ENCODE peak calls at places on chromosomes 12 and 14, in nine cellular contexts. One of them, this sample, is unnamed.

GRCh38 chr14:102046337-102047278 is 40.2 kb downstream of the HSP90AA1 start:
- DNase-seq in colonic mucosa: peak; percentile 88
- DNase-seq in kidney epithelial cell: no peak
- DNase-seq in foreskin fibroblast: peak; percentile 85
- DNase-seq in tibial artery: peak; percentile 87
- DNase-seq in upper lobe of right lung: peak; percentile 88
- DNase-seq in lung: peak; percentile 79
- DNase-seq in cardiac muscle cell: peak; percentile 66
- DNase-seq in CD8-positive, alpha-beta T cell: peak; percentile 16
- DNase-seq in this sample: peak; percentile 6

GRCh38 chr12:96399919-96400630 is at the start of gene CDK17:
- DNase-seq in upper lobe of right lung: peak; percentile 92
- DNase-seq in CD8-positive, alpha-beta T cell: peak; percentile 90
- DNase-seq in cardiac muscle cell: peak; percentile 93
- DNase-seq in kidney epithelial cell: no peak
- DNase-seq in colonic mucosa: peak; percentile 84
- DNase-seq in foreskin fibroblast: peak; percentile 92
- DNase-seq in lung: peak; percentile 85
- DNase-seq in tibial artery: peak; percentile 77
- DNase-seq in this sample: peak; percentile 69

GRCh38 chr14:56490379-56490778 is 89.2 kb upstream of the TMEM260 start:
- DNase-seq in colonic mucosa: no peak
- DNase-seq in upper lobe of right lung: no peak
- DNase-seq in foreskin fibroblast: peak; percentile 58
- DNase-seq in lung: no peak
- DNase-seq in cardiac muscle cell: peak; percentile 57
- DNase-seq in kidney epithelial cell: no peak
- DNase-seq in CD8-positive, alpha-beta T cell: no peak
- DNase-seq in tibial artery: no peak
- DNase-seq in this sample: peak; percentile 24

GRCh38 chr12:3520168-3520567 is 29.2 kb downstream of the PRMT8 start:
- DNase-seq in kidney epithelial cell: no peak
- DNase-seq in cardiac muscle cell: peak; percentile 4
- DNase-seq in CD8-positive, alpha-beta T cell: no peak
- DNase-seq in upper lobe of right lung: no peak
- DNase-seq in lung: no peak
- DNase-seq in foreskin fibroblast: no peak
- DNase-seq in tibial artery: no peak
- DNase-seq in colonic mucosa: peak; percentile 57
- DNase-seq in this sample: no peak

GRCh38 chr14:73786632-73786941 is 65.0 kb upstream of the PTGR2 start:
- DNase-seq in upper lobe of right lung: peak; percentile 81
- DNase-seq in kidney epithelial cell: no peak
- DNase-seq in colonic mucosa: no peak
- DNase-seq in CD8-positive, alpha-beta T cell: no peak
- DNase-seq in tibial artery: no peak
- DNase-seq in foreskin fibroblast: peak; percentile 61
- DNase-seq in lung: no peak
- DNase-seq in cardiac muscle cell: peak; percentile 61
- DNase-seq in this sample: no peak

GRCh38 chr14:104989236-104989950 is 3.8 kb downstream of the CLBA1 start:
- DNase-seq in CD8-positive, alpha-beta T cell: no peak
- DNase-seq in lung: no peak
- DNase-seq in cardiac muscle cell: no peak
- DNase-seq in upper lobe of right lung: no peak
- DNase-seq in colonic mucosa: no peak
- DNase-seq in kidney epithelial cell: no peak
- DNase-seq in foreskin fibroblast: no peak
- DNase-seq in tibial artery: no peak
- DNase-seq in this sample: no peak

GRCh38 chr14:35240233-35240632 is 51.9 kb upstream of the PSMA6 start:
- DNase-seq in tibial artery: no peak
- DNase-seq in CD8-positive, alpha-beta T cell: no peak
- DNase-seq in upper lobe of right lung: no peak
- DNase-seq in lung: no peak
- DNase-seq in kidney epithelial cell: no peak
- DNase-seq in foreskin fibroblast: no peak
- DNase-seq in cardiac muscle cell: no peak
- DNase-seq in colonic mucosa: no peak
- DNase-seq in this sample: no peak

GRCh38 chr12:95972832-95973465 is 23.2 kb downstream of the HAL start:
- DNase-seq in colonic mucosa: no peak
- DNase-seq in CD8-positive, alpha-beta T cell: no peak
- DNase-seq in cardiac muscle cell: no peak
- DNase-seq in upper lobe of right lung: no peak
- DNase-seq in foreskin fibroblast: no peak
- DNase-seq in tibial artery: no peak
- DNase-seq in lung: no peak
- DNase-seq in kidney epithelial cell: no peak
- DNase-seq in this sample: no peak

GRCh38 chr12:57619434-57620244 is 8.4 kb downstream of the ARHGEF25 start:
- DNase-seq in CD8-positive, alpha-beta T cell: peak; percentile 34
- DNase-seq in upper lobe of right lung: peak; percentile 77
- DNase-seq in colonic mucosa: no peak
- DNase-seq in foreskin fibroblast: no peak
- DNase-seq in kidney epithelial cell: no peak
- DNase-seq in tibial artery: no peak
- DNase-seq in lung: no peak
- DNase-seq in cardiac muscle cell: no peak
- DNase-seq in this sample: no peak

GRCh38 chr12:77001181-77001758 is 64.1 kb downstream of the E2F7 start:
- DNase-seq in cardiac muscle cell: no peak
- DNase-seq in colonic mucosa: no peak
- DNase-seq in foreskin fibroblast: no peak
- DNase-seq in CD8-positive, alpha-beta T cell: no peak
- DNase-seq in kidney epithelial cell: no peak
- DNase-seq in lung: no peak
- DNase-seq in tibial artery: no peak
- DNase-seq in upper lobe of right lung: no peak
- DNase-seq in this sample: no peak

GRCh38 chr14:100085451-100085850 is 20.2 kb downstream of the EVL start:
- DNase-seq in lung: no peak
- DNase-seq in colonic mucosa: no peak
- DNase-seq in cardiac muscle cell: no peak
- DNase-seq in kidney epithelial cell: no peak
- DNase-seq in CD8-positive, alpha-beta T cell: no peak
- DNase-seq in upper lobe of right lung: no peak
- DNase-seq in foreskin fibroblast: no peak
- DNase-seq in tibial artery: no peak
- DNase-seq in this sample: no peak
- H3K4me3 ChIP-seq in lung: no peak overlapping the region
- H3K4me3 ChIP-seq in colonic mucosa: no peak overlapping the region
- H3K4me3 ChIP-seq in cardiac muscle cell: no peak overlapping the region
- H3K4me3 ChIP-seq in kidney epithelial cell: no peak overlapping the region
- H3K4me3 ChIP-seq in CD8-positive, alpha-beta T cell: no peak overlapping the region
- H3K4me3 ChIP-seq in upper lobe of right lung: no peak overlapping the region
- H3K4me3 ChIP-seq in foreskin fibroblast: no peak overlapping the region
- H3K4me3 ChIP-seq in tibial artery: no peak overlapping the region
- H3K4me3 ChIP-seq in this sample: no peak overlapping the region

DNA sequence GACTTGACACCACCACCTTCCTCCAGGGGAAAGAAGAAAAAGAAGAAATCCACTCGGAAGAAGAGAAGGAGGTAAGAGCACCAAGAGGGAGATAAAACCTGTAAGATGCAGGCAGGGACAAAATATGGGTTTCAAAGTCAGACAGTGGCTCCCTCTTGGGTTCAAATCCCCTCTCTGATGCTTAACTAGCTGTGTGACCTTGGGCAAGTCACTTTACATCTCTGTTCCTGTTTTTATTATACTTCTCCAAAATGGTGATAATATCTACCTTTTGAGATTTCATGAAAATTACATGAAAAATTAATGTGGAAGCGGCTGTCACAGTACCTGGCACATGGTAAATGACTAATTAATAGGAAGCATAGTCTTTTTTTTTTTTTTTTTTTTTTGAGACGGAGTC is 64.4 kb upstream of the HSPB8 start:
- DNase-seq in upper lobe of right lung: no peak
- DNase-seq in colonic mucosa: no peak
- DNase-seq in tibial artery: no peak
- DNase-seq in kidney epithelial cell: no peak
- DNase-seq in lung: no peak
- DNase-seq in cardiac muscle cell: no peak
- DNase-seq in foreskin fibroblast: no peak
- DNase-seq in CD8-positive, alpha-beta T cell: no peak
- DNase-seq in this sample: no peak
- TF ChIP-seq CTCF in upper lobe of right lung: no peak
- TF ChIP-seq CTCF in colonic mucosa: no peak
- TF ChIP-seq CTCF in tibial artery: no peak
- TF ChIP-seq CTCF in kidney epithelial cell: no peak
- TF ChIP-seq CTCF in lung: no peak
- TF ChIP-seq CTCF in cardiac muscle cell: no peak
- TF ChIP-seq CTCF in foreskin fibroblast: no peak
- TF ChIP-seq CTCF in CD8-positive, alpha-beta T cell: no peak
- TF ChIP-seq CTCF in this sample: no peak

GRCh38 chr12:112117685-112118084 is 7.7 kb upstream of the TRAFD1 start:
- DNase-seq in tibial artery: no peak
- DNase-seq in cardiac muscle cell: no peak
- DNase-seq in foreskin fibroblast: no peak
- DNase-seq in upper lobe of right lung: no peak
- DNase-seq in kidney epithelial cell: no peak
- DNase-seq in CD8-positive, alpha-beta T cell: no peak
- DNase-seq in colonic mucosa: no peak
- DNase-seq in lung: no peak
- DNase-seq in this sample: no peak

GRCh38 chr12:112112423-112113132 is 4.0 kb upstream of the NAA25 start:
- DNase-seq in foreskin fibroblast: no peak
- DNase-seq in lung: peak; percentile 63
- DNase-seq in tibial artery: no peak
- DNase-seq in CD8-positive, alpha-beta T cell: no peak
- DNase-seq in upper lobe of right lung: no peak
- DNase-seq in cardiac muscle cell: no peak
- DNase-seq in colonic mucosa: no peak
- DNase-seq in kidney epithelial cell: no peak
- DNase-seq in this sample: no peak

GRCh38 chr12:112115259-112116045 is 6.9 kb upstream of the NAA25 start:
- DNase-seq in cardiac muscle cell: no peak
- DNase-seq in kidney epithelial cell: no peak
- DNase-seq in foreskin fibroblast: no peak
- DNase-seq in colonic mucosa: no peak
- DNase-seq in CD8-positive, alpha-beta T cell: no peak
- DNase-seq in upper lobe of right lung: no peak
- DNase-seq in tibial artery: no peak
- DNase-seq in lung: no peak
- DNase-seq in this sample: no peak

GRCh38 chr12:112111931-112112330 is 3.3 kb upstream of the NAA25 start:
- DNase-seq in lung: peak; percentile 45
- DNase-seq in colonic mucosa: no peak
- DNase-seq in cardiac muscle cell: no peak
- DNase-seq in upper lobe of right lung: peak; percentile 75
- DNase-seq in tibial artery: no peak
- DNase-seq in foreskin fibroblast: no peak
- DNase-seq in kidney epithelial cell: no peak
- DNase-seq in CD8-positive, alpha-beta T cell: no peak
- DNase-seq in this sample: no peak

DNA sequence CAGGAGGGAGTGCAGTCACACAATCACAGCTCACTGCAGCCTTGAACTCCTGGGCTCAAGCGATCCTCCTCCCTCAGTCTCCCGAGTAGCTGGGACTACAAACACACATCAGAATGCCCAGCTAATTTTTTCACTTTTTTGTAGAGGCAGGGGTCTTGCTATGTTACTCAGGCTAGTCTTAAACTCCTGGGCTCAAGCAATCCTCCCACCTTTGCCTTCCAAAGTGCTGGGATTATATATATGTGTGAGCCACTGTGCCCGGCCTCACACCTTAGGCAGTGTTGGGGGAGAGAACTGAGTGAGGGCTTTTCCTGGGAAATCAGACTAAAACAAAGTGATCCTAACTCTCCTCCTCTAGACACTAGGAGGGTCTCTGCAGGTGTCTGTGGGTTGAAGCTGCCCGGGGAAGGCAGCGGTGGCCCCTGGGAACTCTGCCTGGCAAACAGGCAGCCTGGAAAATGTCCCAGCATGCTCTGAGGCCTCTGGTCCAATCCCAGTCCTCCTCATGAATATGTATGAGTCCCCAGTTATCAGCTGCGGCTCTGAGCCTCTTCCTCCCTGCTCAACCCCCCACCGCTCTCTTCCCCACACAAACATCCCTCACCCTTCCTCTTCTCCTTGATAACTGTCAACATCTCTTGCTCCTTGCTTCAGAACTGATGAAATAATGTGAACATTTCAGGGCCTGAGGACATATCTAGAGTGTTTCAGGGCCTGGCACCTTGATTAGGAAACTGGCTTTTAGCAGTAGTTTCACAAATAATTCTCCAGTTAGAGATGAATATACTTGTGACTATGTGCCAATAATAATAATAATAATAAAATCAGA is 7.9 kb upstream of the NAA25 start:
- DNase-seq in tibial artery: peak; percentile 72
- DNase-seq in colonic mucosa: peak; percentile 58
- DNase-seq in cardiac muscle cell: peak; percentile 95
- DNase-seq in kidney epithelial cell: no peak
- DNase-seq in foreskin fibroblast: peak; percentile 79
- DNase-seq in upper lobe of right lung: peak; percentile 75
- DNase-seq in lung: peak; percentile 61
- DNase-seq in CD8-positive, alpha-beta T cell: no peak
- DNase-seq in this sample: peak; percentile 53
- H3K4me3 ChIP-seq in tibial artery: peak overlapping the region; percentile 3
- H3K4me3 ChIP-seq in colonic mucosa: no peak overlapping the region
- H3K4me3 ChIP-seq in cardiac muscle cell: no peak overlapping the region
- H3K4me3 ChIP-seq in kidney epithelial cell: no peak overlapping the region
- H3K4me3 ChIP-seq in foreskin fibroblast: no peak overlapping the region
- H3K4me3 ChIP-seq in upper lobe of right lung: no peak overlapping the region
- H3K4me3 ChIP-seq in lung: no peak overlapping the region
- H3K4me3 ChIP-seq in CD8-positive, alpha-beta T cell: no peak overlapping the region
- H3K4me3 ChIP-seq in this sample: no peak overlapping the region

GRCh38 chr12:54358620-54358944 is 5.7 kb downstream of the GPR84 start:
- DNase-seq in CD8-positive, alpha-beta T cell: no peak
- DNase-seq in lung: no peak
- DNase-seq in foreskin fibroblast: no peak
- DNase-seq in colonic mucosa: no peak
- DNase-seq in upper lobe of right lung: no peak
- DNase-seq in tibial artery: no peak
- DNase-seq in cardiac muscle cell: no peak
- DNase-seq in kidney epithelial cell: no peak
- DNase-seq in this sample: no peak

GRCh38 chr12:54357802-54358619 is 6.3 kb downstream of the GPR84 start:
- DNase-seq in tibial artery: no peak
- DNase-seq in foreskin fibroblast: no peak
- DNase-seq in lung: no peak
- DNase-seq in CD8-positive, alpha-beta T cell: peak; percentile 31
- DNase-seq in kidney epithelial cell: no peak
- DNase-seq in colonic mucosa: no peak
- DNase-seq in cardiac muscle cell: no peak
- DNase-seq in upper lobe of right lung: no peak
- DNase-seq in this sample: no peak

GRCh38 chr12:54360717-54361456 is 3.4 kb downstream of the GPR84 start:
- DNase-seq in cardiac muscle cell: peak; percentile 86
- DNase-seq in kidney epithelial cell: peak; percentile 48
- DNase-seq in upper lobe of right lung: peak; percentile 87
- DNase-seq in tibial artery: no peak
- DNase-seq in lung: peak; percentile 78
- DNase-seq in CD8-positive, alpha-beta T cell: peak; percentile 53
- DNase-seq in foreskin fibroblast: peak; percentile 86
- DNase-seq in colonic mucosa: peak; percentile 88
- DNase-seq in this sample: peak; percentile 77

GRCh38 chr12:54359762-54360351 is 4.4 kb downstream of the GPR84 start:
- DNase-seq in upper lobe of right lung: no peak
- DNase-seq in foreskin fibroblast: no peak
- DNase-seq in CD8-positive, alpha-beta T cell: no peak
- DNase-seq in tibial artery: no peak
- DNase-seq in lung: no peak
- DNase-seq in colonic mucosa: no peak
- DNase-seq in cardiac muscle cell: no peak
- DNase-seq in kidney epithelial cell: no peak
- DNase-seq in this sample: no peak

GRCh38 chr12:54358945-54359761 is 5.1 kb downstream of the GPR84 start:
- DNase-seq in tibial artery: peak; percentile 98
- DNase-seq in kidney epithelial cell: peak; percentile 99
- DNase-seq in foreskin fibroblast: peak; percentile 99
- DNase-seq in cardiac muscle cell: peak; percentile 100
- DNase-seq in lung: peak; percentile 97
- DNase-seq in upper lobe of right lung: peak; percentile 95
- DNase-seq in CD8-positive, alpha-beta T cell: peak; percentile 86
- DNase-seq in colonic mucosa: peak; percentile 97
- DNase-seq in this sample: peak; percentile 99
- TF ChIP-seq CTCF in tibial artery: no peak
- TF ChIP-seq CTCF in kidney epithelial cell: no peak
- TF ChIP-seq CTCF in foreskin fibroblast: no peak
- TF ChIP-seq CTCF in cardiac muscle cell: no peak
- TF ChIP-seq CTCF in lung: no peak
- TF ChIP-seq CTCF in upper lobe of right lung: no peak
- TF ChIP-seq CTCF in CD8-positive, alpha-beta T cell: no peak
- TF ChIP-seq CTCF in colonic mucosa: no peak
- TF ChIP-seq CTCF in this sample: no peak